ENCODE peak calls at places on chromosomes 12 and 14, in ten cellular contexts. One of them, this sample, is unnamed.
A peak's percentile ranks its signal among the peaks of the same experiment; 100 is the strongest.

GRCh38 chr12:18580286-18580685 is 157.5 kb downstream of the PLCZ1 start:
- DNase-seq in tibial artery: no peak
- DNase-seq in central memory CD4-positive, alpha-beta T cell: no peak
- DNase-seq in activated CD8-positive, alpha-beta T cell treated with anti-CD3 and anti-CD28 coated beads for 36 hours: no peak
- DNase-seq in posterior cingulate gyrus: no peak
- DNase-seq in SW 1271: no peak
- DNase-seq in H9: no peak
- DNase-seq in AG04450: no peak
- DNase-seq in kidney tubule cell: no peak
- DNase-seq in brain microvascular endothelial cell: no peak
- DNase-seq in this sample: no peak

GRCh38 chr12:18864900-18865561 is 127.1 kb downstream of the CAPZA3 start:
- DNase-seq in AG04450: no peak
- DNase-seq in kidney tubule cell: peak; percentile 76
- DNase-seq in brain microvascular endothelial cell: peak; percentile 40
- DNase-seq in activated CD8-positive, alpha-beta T cell treated with anti-CD3 and anti-CD28 coated beads for 36 hours: no peak
- DNase-seq in tibial artery: no peak
- DNase-seq in posterior cingulate gyrus: no peak
- DNase-seq in H9: no peak
- DNase-seq in SW 1271: no peak
- DNase-seq in central memory CD4-positive, alpha-beta T cell: no peak
- DNase-seq in this sample: no peak

GRCh38 chr12:41680155-41680554 is 464.5 kb downstream of the GXYLT1 start:
- DNase-seq in SW 1271: no peak
- DNase-seq in kidney tubule cell: no peak
- DNase-seq in central memory CD4-positive, alpha-beta T cell: no peak
- DNase-seq in H9: no peak
- DNase-seq in posterior cingulate gyrus: no peak
- DNase-seq in AG04450: no peak
- DNase-seq in brain microvascular endothelial cell: no peak
- DNase-seq in tibial artery: no peak
- DNase-seq in activated CD8-positive, alpha-beta T cell treated with anti-CD3 and anti-CD28 coated beads for 36 hours: no peak
- DNase-seq in this sample: no peak

GRCh38 chr12:117507547-117507946 is 146.1 kb upstream of the NOS1 start:
- DNase-seq in posterior cingulate gyrus: no peak
- DNase-seq in activated CD8-positive, alpha-beta T cell treated with anti-CD3 and anti-CD28 coated beads for 36 hours: no peak
- DNase-seq in tibial artery: no peak
- DNase-seq in AG04450: no peak
- DNase-seq in kidney tubule cell: no peak
- DNase-seq in central memory CD4-positive, alpha-beta T cell: no peak
- DNase-seq in H9: no peak
- DNase-seq in SW 1271: no peak
- DNase-seq in brain microvascular endothelial cell: no peak
- DNase-seq in this sample: no peak

GRCh38 chr14:21047378-21047781 is 5.2 kb downstream of the RNASE7 start:
- DNase-seq in AG04450: no peak
- DNase-seq in kidney tubule cell: no peak
- DNase-seq in H9: no peak
- DNase-seq in central memory CD4-positive, alpha-beta T cell: no peak
- DNase-seq in activated CD8-positive, alpha-beta T cell treated with anti-CD3 and anti-CD28 coated beads for 36 hours: no peak
- DNase-seq in posterior cingulate gyrus: no peak
- DNase-seq in SW 1271: no peak
- DNase-seq in brain microvascular endothelial cell: no peak
- DNase-seq in tibial artery: no peak
- DNase-seq in this sample: no peak

GRCh38 chr12:11877869-11878780 is 192.6 kb upstream of the BCL2L14 start:
- DNase-seq in AG04450: peak; percentile 46
- DNase-seq in tibial artery: peak; percentile 64
- DNase-seq in central memory CD4-positive, alpha-beta T cell: no peak
- DNase-seq in kidney tubule cell: peak; percentile 84
- DNase-seq in brain microvascular endothelial cell: peak; percentile 85
- DNase-seq in SW 1271: peak; percentile 7
- DNase-seq in posterior cingulate gyrus: peak; percentile 83
- DNase-seq in activated CD8-positive, alpha-beta T cell treated with anti-CD3 and anti-CD28 coated beads for 36 hours: no peak
- DNase-seq in H9: no peak
- DNase-seq in this sample: no peak

GRCh38 chr12:39638178-39638577 is 18.6 kb upstream of the ABCD2 start:
- DNase-seq in activated CD8-positive, alpha-beta T cell treated with anti-CD3 and anti-CD28 coated beads for 36 hours: no peak
- DNase-seq in SW 1271: no peak
- DNase-seq in central memory CD4-positive, alpha-beta T cell: no peak
- DNase-seq in tibial artery: no peak
- DNase-seq in posterior cingulate gyrus: no peak
- DNase-seq in H9: no peak
- DNase-seq in kidney tubule cell: no peak
- DNase-seq in AG04450: no peak
- DNase-seq in brain microvascular endothelial cell: no peak
- DNase-seq in this sample: no peak

GRCh38 chr12:123839826-123840225 is 77.7 kb downstream of the DNAH10 start:
- DNase-seq in posterior cingulate gyrus: no peak
- DNase-seq in activated CD8-positive, alpha-beta T cell treated with anti-CD3 and anti-CD28 coated beads for 36 hours: no peak
- DNase-seq in brain microvascular endothelial cell: no peak
- DNase-seq in AG04450: no peak
- DNase-seq in kidney tubule cell: no peak
- DNase-seq in tibial artery: no peak
- DNase-seq in H9: no peak
- DNase-seq in central memory CD4-positive, alpha-beta T cell: no peak
- DNase-seq in SW 1271: no peak
- DNase-seq in this sample: peak; percentile 48

GRCh38 chr12:31783996-31784645 is 55.3 kb upstream of the AMN1 start:
- DNase-seq in brain microvascular endothelial cell: no peak
- DNase-seq in central memory CD4-positive, alpha-beta T cell: no peak
- DNase-seq in tibial artery: no peak
- DNase-seq in AG04450: no peak
- DNase-seq in posterior cingulate gyrus: no peak
- DNase-seq in activated CD8-positive, alpha-beta T cell treated with anti-CD3 and anti-CD28 coated beads for 36 hours: peak; percentile 32
- DNase-seq in H9: no peak
- DNase-seq in SW 1271: no peak
- DNase-seq in kidney tubule cell: no peak
- DNase-seq in this sample: no peak